ENCODE peak calls at places on chromosomes 5 and 9, in ten cellular contexts. D is HL-60; J is spleen; W is breast epithelium; B is gastrocnemius medialis; L is CD8-positive, alpha-beta memory T cell; O is left lung; Y is upper lobe of right lung; P is dorsolateral prefrontal cortex; T is effector memory CD4-positive, alpha-beta T cell. C is an unnamed sample.

GRCh38 chr5:66582499-66582898 is 13.7 kb upstream of the MAST4 start:
- DNase-seq in P (no peak), Y (no peak), B (no peak), O (no peak), D (no peak), L (no peak), J (no peak), W (no peak), T (no peak), C (no peak)

GRCh38 chr9:75432386-75432785 is 344.1 kb downstream of the OSTF1 start:
- DNase-seq in Y (no peak), W (no peak), O (no peak), P (no peak), D (no peak), J (no peak), T (no peak), L (no peak), B (no peak), C (peak; percentile 25)

GRCh38 chr5:129400395-129400983 is 59.6 kb upstream of the ADAMTS19 start:
- DNase-seq in B (no peak), O (no peak), W (no peak), J (no peak), L (no peak), P (no peak), D (no peak), T (no peak), Y (no peak), C (no peak)

GRCh38 chr9:121362813-121363585 is 7.1 kb downstream of the STOM start:
- DNase-seq in O (no peak), Y (no peak), J (no peak), P (no peak), B (no peak), D (peak; percentile 43), W (no peak), L (no peak), T (no peak), C (no peak)

GRCh38 chr9:136336156-136336860 is 9.0 kb downstream of the GPSM1 start:
- DNase-seq in T (no peak), J (no peak), B (no peak), L (no peak), W (no peak), O (no peak), D (no peak), Y (no peak), P (no peak), C (peak; percentile 74)

GRCh38 chr5:31731016-31731415 is 92.1 kb downstream of the PDZD2 start:
- DNase-seq in D (no peak), T (no peak), P (no peak), B (no peak), O (no peak), Y (no peak), L (no peak), J (no peak), W (no peak), C (no peak)

GRCh38 chr5:33890147-33890546 is 1.6 kb downstream of the ADAMTS12 start:
- DNase-seq in L (no peak), J (no peak), T (no peak), B (no peak), Y (no peak), W (no peak), D (no peak), P (no peak), O (no peak), C (no peak)

GRCh38 chr5:155794801-155795200 is 532.2 kb upstream of the SGCD start:
- DNase-seq in D (no peak), W (no peak), B (no peak), O (no peak), Y (no peak), L (no peak), T (no peak), P (no peak), J (no peak), C (no peak)

GRCh38 chr5:6483880-6484382 is 35.3 kb downstream of the UBE2QL1 start:
- DNase-seq in B (no peak), Y (no peak), T (no peak), D (no peak), L (no peak), P (no peak), O (no peak), W (no peak), J (no peak), C (no peak)

GRCh38 chr5:74765929-74766328 is 988 bp downstream of the GFM2 start:
- DNase-seq in W (no peak), Y (no peak), L (no peak), D (no peak), J (peak; percentile 79), O (no peak), T (no peak), B (no peak), P (no peak), C (peak; percentile 27)
- H3K4me3 ChIP-seq in W (peak overlapping the region; percentile 82), Y (peak overlapping the region; percentile 95), L (peak overlapping the region; percentile 96), D (peak overlapping the region; percentile 74), J (peak overlapping the region; percentile 86), O (peak overlapping the region; percentile 95), T (peak overlapping the region; percentile 94), B (peak overlapping the region; percentile 76), P (peak overlapping the region; percentile 95), C (peak overlapping the region; percentile 97)

DNA sequence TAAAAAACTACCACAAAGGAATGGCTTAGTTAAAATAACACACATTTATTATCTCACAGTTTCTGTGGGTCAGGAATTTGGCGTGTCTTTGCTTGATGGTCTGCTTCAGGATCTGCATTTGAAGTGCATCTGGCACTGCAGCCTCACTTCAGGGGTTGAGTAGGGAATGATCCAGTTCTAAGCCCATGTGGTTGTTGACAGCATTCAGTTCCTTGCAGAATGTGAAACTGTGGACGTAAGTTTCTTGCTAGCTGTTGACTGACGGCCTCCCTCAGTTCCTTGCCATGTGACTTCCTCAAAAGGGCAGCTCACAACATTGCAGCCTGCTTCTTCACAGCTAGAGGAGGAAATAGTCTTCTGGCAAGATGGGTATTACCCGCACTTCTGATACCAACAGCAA is 2.1 kb upstream of the OGN start:
- DNase-seq in W (no peak), Y (no peak), B (peak; percentile 37), T (peak; percentile 16), O (peak; percentile 65), J (peak; percentile 79), P (peak; percentile 16), D (peak; percentile 3), L (peak; percentile 6), C (no peak)
- H3K27ac ChIP-seq in W (peak overlapping the region; percentile 16), Y (peak overlapping the region; percentile 26), B (no peak overlapping the region), T (no peak overlapping the region), O (peak overlapping the region; percentile 30), J (peak overlapping the region; percentile 72), P (no peak overlapping the region), D (peak overlapping the region; percentile 49), L (no peak overlapping the region), C (peak overlapping the region; percentile 42)

GRCh38 chr9:125699870-125700269 is 7.1 kb downstream of the MAPKAP1 start:
- DNase-seq in O (no peak), T (no peak), L (no peak), P (no peak), B (no peak), D (no peak), J (no peak), W (no peak), Y (no peak), C (no peak)

GRCh38 chr9:125703662-125704061 is 3.3 kb downstream of the MAPKAP1 start:
- DNase-seq in W (no peak), P (no peak), L (no peak), T (no peak), D (no peak), Y (no peak), O (no peak), B (no peak), J (no peak), C (no peak)

GRCh38 chr9:125705893-125706292 is 1.1 kb downstream of the MAPKAP1 start:
- DNase-seq in Y (no peak), O (no peak), D (no peak), P (no peak), W (no peak), B (no peak), T (no peak), L (no peak), J (no peak), C (no peak)

GRCh38 chr9:125700791-125701190 is 6.2 kb downstream of the MAPKAP1 start:
- DNase-seq in Y (no peak), B (no peak), D (no peak), O (no peak), J (no peak), W (no peak), L (no peak), P (no peak), T (no peak), C (no peak)

GRCh38 chr9:125701351-125701750 is 5.7 kb downstream of the MAPKAP1 start:
- DNase-seq in T (no peak), B (no peak), W (no peak), D (no peak), P (no peak), O (no peak), Y (no peak), L (no peak), J (no peak), C (no peak)
- H3K4me3 ChIP-seq in T (no peak overlapping the region), B (no peak overlapping the region), W (no peak overlapping the region), D (no peak overlapping the region), P (no peak overlapping the region), O (no peak overlapping the region), Y (no peak overlapping the region), L (no peak overlapping the region), J (no peak overlapping the region), C (no peak overlapping the region)

DNA sequence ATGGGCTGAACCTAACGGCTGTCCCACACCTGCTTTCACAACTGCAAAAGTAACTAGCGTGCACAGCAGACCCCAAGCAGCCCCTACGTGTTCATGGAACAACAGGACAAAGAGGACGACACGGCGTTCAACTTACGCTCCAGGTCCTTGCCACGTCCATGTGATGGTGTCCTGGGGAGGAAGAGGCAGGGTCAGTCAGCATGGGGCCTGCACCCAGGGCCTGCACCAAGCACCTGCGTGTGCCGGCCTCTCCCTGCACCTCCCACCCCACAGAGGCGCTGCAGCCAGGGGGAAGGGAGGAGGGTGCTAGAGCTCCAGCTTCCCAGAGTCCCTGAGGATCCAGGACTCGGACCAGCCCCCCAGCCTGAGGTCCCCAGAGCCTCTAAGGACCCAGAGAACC is 35.6 kb upstream of the SLC6A3 start:
- DNase-seq in D (no peak), L (no peak), O (no peak), J (peak; percentile 78), Y (no peak), P (no peak), B (no peak), W (no peak), T (no peak), C (peak; percentile 12)
- H3K27ac ChIP-seq in D (peak overlapping the region; percentile 80), L (no peak overlapping the region), O (peak overlapping the region; percentile 89), J (peak overlapping the region; percentile 90), Y (no peak overlapping the region), P (no peak overlapping the region), B (no peak overlapping the region), W (no peak overlapping the region), T (no peak overlapping the region), C (no peak overlapping the region)